ENCODE peak calls at places on chromosomes 2 and 18, in ten cellular contexts. Z is activated CD4-positive, alpha-beta T cell treated with anti-CD3 and anti-CD28 coated beads for 24 hours; D is T-cell; T is HEK293T; J is right lobe of liver; G is activated T-helper 1 cell treated with anti-CD3 and anti-CD28 coated beads, Interleukin-2, amount 50 U/mL, for 16 hours; F is GM10248; V is fibroblast of mammary gland; M is effector CD8-positive, alpha-beta T cell; C is fibroblast of the aortic adventitia. E is an unnamed sample.

GRCh38 chr18:26464128-26465011 is 84.0 kb downstream of the KCTD1 start:
- DNase-seq in G (no peak), F (no peak), J (no peak), Z (no peak), M (no peak), C (no peak), T (no peak), V (no peak), D (no peak), E (no peak)

GRCh38 chr2:41994177-41994576 is 53.6 kb upstream of the PKDCC start:
- DNase-seq in G (no peak), T (no peak), J (no peak), M (no peak), D (no peak), C (peak), V (peak), F (no peak), Z (no peak), E (no peak)

GRCh38 chr2:10400978-10401951 is 46.9 kb downstream of the ODC1 start:
- DNase-seq in D (no peak), C (no peak), J (peak), M (no peak), F (no peak), V (no peak), Z (no peak), T (no peak), G (no peak), E (no peak)

GRCh38 chr2:37780097-37780676 is 108.7 kb upstream of the CDC42EP3 start:
- DNase-seq in M (no peak), V (peak), F (no peak), T (no peak), Z (no peak), C (peak), G (no peak), D (no peak), J (no peak), E (peak)

GRCh38 chr18:12946549-12947354 is 1.1 kb upstream of the SEH1L start:
- DNase-seq in C (peak), V (peak), D (no peak), F (no peak), G (no peak), M (no peak), Z (no peak), T (no peak), J (peak), E (peak)

GRCh38 chr2:97348265-97348664 is 235.3 kb downstream of the ANKRD36 start:
- DNase-seq in D (no peak), M (no peak), C (no peak), Z (no peak), J (no peak), G (no peak), T (no peak), V (no peak), F (no peak), E (no peak)

GRCh38 chr2:159471340-159471739 is 145.0 kb downstream of the BAZ2B start:
- DNase-seq in Z (no peak), J (no peak), M (no peak), T (no peak), D (no peak), V (no peak), F (no peak), C (no peak), G (no peak), E (no peak)

GRCh38 chr2:134943540-134943939 is 24.9 kb downstream of the CCNT2 start:
- DNase-seq in C (no peak), D (no peak), T (no peak), J (no peak), G (no peak), M (no peak), V (no peak), F (peak), Z (no peak), E (no peak)

GRCh38 chr2:197450485-197450884 is 2.9 kb upstream of the COQ10B start:
- DNase-seq in V (no peak), T (no peak), F (no peak), D (no peak), J (no peak), C (no peak), Z (no peak), M (no peak), G (no peak), E (no peak)

GRCh38 chr2:55511508-55512124 is 7.9 kb upstream of the CFAP36 start:
- DNase-seq in C (peak), D (no peak), F (no peak), G (no peak), J (no peak), Z (no peak), T (peak), V (peak), M (no peak), E (peak)

E was measured in choroid plexus epithelial cell.